ENCODE peak calls at places on chromosome 7, in nine cellular contexts. H is amniotic epithelial cell; W is SK-MEL-5; Q is brain microvascular endothelial cell; R is CD8-positive, alpha-beta T cell; N is neural crest cell; F is pons; M is activated CD8-positive, alpha-beta memory T cell treated with anti-CD3 and anti-CD28 coated beads for 1 hour; E is colonic mucosa. B is an unnamed sample.
A peak's percentile ranks its signal among the peaks of the same experiment; 100 is the strongest.

GRCh38 chr7:138726288-138726687 is 25.1 kb upstream of the SVOPL start:
- DNase-seq in Q (no peak), H (no peak), M (no peak), F (no peak), N (no peak), W (no peak), E (no peak), R (no peak), B (no peak)

GRCh38 chr7:86947956-86948355 is 111.5 kb downstream of the ELAPOR2 start:
- DNase-seq in E (no peak), F (no peak), W (no peak), M (no peak), N (no peak), Q (no peak), H (no peak), R (no peak), B (no peak)

GRCh38 chr7:80821781-80822180 is 97.1 kb downstream of the SEMA3C start:
- DNase-seq in E (no peak), W (no peak), M (no peak), F (no peak), H (peak; percentile 44), Q (no peak), R (no peak), N (no peak), B (no peak)

GRCh38 chr7:142482899-142483658 is 225.2 kb upstream of the PRSS58 start:
- DNase-seq in N (peak; percentile 30), H (peak; percentile 50), W (peak; percentile 86), M (no peak), F (peak; percentile 58), E (peak; percentile 74), R (peak; percentile 72), Q (peak; percentile 47), B (no peak)

GRCh38 chr7:102009628-102010027 is 192.2 kb downstream of the CUX1 start:
- DNase-seq in R (no peak), F (no peak), M (no peak), Q (peak; percentile 50), W (no peak), E (no peak), H (peak; percentile 98), N (no peak), B (no peak)

GRCh38 chr7:1593091-1593866 is 23.4 kb upstream of the PSMG3 start:
- DNase-seq in N (no peak), H (no peak), Q (no peak), M (no peak), W (peak; percentile 61), E (no peak), F (no peak), R (no peak), B (no peak)

GRCh38 chr7:113371376-113372043 is 253.2 kb upstream of the SMIM30 start:
- DNase-seq in F (peak; percentile 22), N (no peak), R (no peak), E (no peak), H (peak; percentile 10), M (no peak), Q (no peak), W (peak; percentile 6), B (no peak)

GRCh38 chr7:103447073-103447960 is 1.3 kb upstream of the SLC26A5 start:
- DNase-seq in W (peak; percentile 85), R (no peak), F (peak; percentile 50), Q (peak; percentile 46), M (no peak), E (peak; percentile 60), N (peak; percentile 49), H (peak; percentile 26), B (no peak)

GRCh38 chr7:98641646-98642489 is 24.8 kb downstream of the NPTX2 start:
- DNase-seq in E (no peak), F (peak; percentile 26), M (no peak), N (no peak), Q (no peak), W (peak; percentile 44), H (no peak), R (no peak), B (no peak)

GRCh38 chr7:115363916-115364315 is 442.0 kb downstream of the MDFIC start:
- DNase-seq in E (no peak), R (no peak), F (no peak), Q (no peak), H (peak; percentile 7), W (no peak), N (no peak), M (no peak), B (no peak)

GRCh38 chr7:45171946-45172345 is 14.4 kb downstream of the RAMP3 start:
- DNase-seq in N (no peak), H (no peak), M (no peak), E (no peak), Q (no peak), R (no peak), F (no peak), W (no peak), B (no peak)

GRCh38 chr7:36279251-36279925 is 110.3 kb upstream of the ANLN start:
- DNase-seq in Q (no peak), M (no peak), H (no peak), F (no peak), R (peak; percentile 15), N (no peak), E (no peak), W (no peak), B (no peak)

GRCh38 chr7:30091431-30092386 is 43.1 kb upstream of the MTURN start:
- DNase-seq in E (no peak), H (peak; percentile 86), R (no peak), M (no peak), N (no peak), W (no peak), Q (no peak), F (peak; percentile 19), B (no peak)

GRCh38 chr7:151085329-151085690 is 965 bp upstream of the AGAP3 start:
- DNase-seq in Q (no peak), N (no peak), R (no peak), W (no peak), H (no peak), E (peak; percentile 25), M (no peak), F (peak; percentile 19), B (no peak)

GRCh38 chr7:11833431-11833830 is 1.4 kb upstream of the THSD7A start:
- DNase-seq in Q (no peak), R (no peak), H (peak; percentile 22), M (no peak), W (no peak), F (no peak), N (no peak), E (no peak), B (no peak)

GRCh38 chr7:2649991-2650390 is 18.2 kb downstream of the TTYH3 start:
- DNase-seq in F (no peak), W (no peak), N (no peak), R (no peak), H (no peak), M (no peak), E (no peak), Q (no peak), B (no peak)

GRCh38 chr7:99308461-99309074 is 17.1 kb upstream of the ARPC1A start:
- DNase-seq in N (no peak), M (no peak), F (no peak), W (no peak), E (no peak), H (peak; percentile 40), Q (no peak), R (no peak), B (no peak)

GRCh38 chr7:24971333-24972165 is 8.4 kb downstream of the OSBPL3 start:
- DNase-seq in F (no peak), M (no peak), R (no peak), H (peak; percentile 90), Q (peak; percentile 95), N (no peak), E (no peak), W (peak; percentile 27), B (no peak)

GRCh38 chr7:143436539-143436938 is 6.7 kb upstream of the TAS2R60 start:
- DNase-seq in N (no peak), M (no peak), F (no peak), Q (no peak), E (no peak), H (no peak), W (no peak), R (no peak), B (no peak)